ENCODE peak calls at places on chromosomes 1 and 21, in nine cellular contexts. K is HFF-Myc, R is astrocyte, Y is breast epithelium, L is bronchial epithelial cell, X is AG09309, D is right lobe of liver, B is esophagus squamous epithelium, V is choroid plexus epithelial cell. M is an unnamed sample.

GRCh38 chr1:59776960-59777852 is 37.5 kb upstream of the HOOK1 start:
- DNase-seq in Y (no peak), L (no peak), D (no peak), X (no peak), B (no peak), R (peak; percentile 24), V (peak; percentile 12), K (no peak), M (no peak)

GRCh38 chr1:91513160-91513559 is 12.5 kb downstream of the CDC7 start:
- DNase-seq in L (peak; percentile 7), R (no peak), Y (no peak), D (no peak), X (no peak), V (peak; percentile 62), B (no peak), K (no peak), M (no peak)

GRCh38 chr1:66533804-66534745 is at the start of gene SGIP1:
- DNase-seq in R (peak; percentile 74), D (peak; percentile 50), X (no peak), L (peak; percentile 23), K (no peak), V (peak; percentile 91), B (no peak), Y (no peak), M (peak; percentile 17)

GRCh38 chr1:205321109-205321958 is at the start of gene NUAK2:
- DNase-seq in D (peak; percentile 97), Y (peak; percentile 83), X (peak; percentile 46), R (peak; percentile 77), B (peak; percentile 51), K (peak; percentile 48), V (peak; percentile 91), L (peak; percentile 79), M (peak; percentile 98)

GRCh38 chr21:39182484-39183271 is 573 bp downstream of the PSMG1 start:
- DNase-seq in Y (no peak), D (no peak), B (no peak), K (no peak), L (no peak), V (peak; percentile 35), R (no peak), X (no peak), M (peak; percentile 57)

GRCh38 chr1:226261818-226262217 is 38.4 kb downstream of the MIXL1 start:
- DNase-seq in K (no peak), V (no peak), X (no peak), Y (no peak), D (no peak), R (no peak), L (no peak), B (no peak), M (no peak)

GRCh38 chr1:219340796-219341195 is 167.1 kb downstream of the LYPLAL1 start:
- DNase-seq in L (peak; percentile 90), X (no peak), D (no peak), R (peak; percentile 87), V (no peak), B (no peak), Y (no peak), K (no peak), M (no peak)

GRCh38 chr1:246727594-246727993 is 3.4 kb downstream of the SCCPDH start:
- DNase-seq in L (no peak), B (no peak), R (no peak), V (no peak), Y (no peak), D (peak; percentile 85), K (no peak), X (no peak), M (no peak)

GRCh38 chr1:22166439-22166838 is 23.5 kb upstream of the WNT4 start:
- DNase-seq in D (no peak), Y (no peak), K (no peak), B (no peak), V (no peak), X (no peak), R (no peak), L (peak; percentile 46), M (no peak)

GRCh38 chr1:17574502-17574901 is 35.0 kb downstream of the ARHGEF10L start:
- DNase-seq in D (no peak), Y (no peak), R (no peak), X (no peak), L (no peak), B (no peak), K (no peak), V (no peak), M (no peak)

GRCh38 chr1:229171934-229172333 is 99.0 kb upstream of the RAB4A start:
- DNase-seq in D (no peak), Y (peak; percentile 69), B (no peak), R (no peak), V (no peak), K (no peak), X (no peak), L (no peak), M (peak; percentile 80)

GRCh38 chr1:20728371-20729154 is 3.9 kb downstream of the SH2D5 start:
- DNase-seq in Y (no peak), B (no peak), K (no peak), D (peak; percentile 30), L (no peak), V (no peak), R (no peak), X (no peak), M (no peak)

GRCh38 chr1:226974544-226975258 is 34.6 kb downstream of the COQ8A start:
- DNase-seq in L (no peak), B (no peak), Y (no peak), K (no peak), R (no peak), D (peak; percentile 87), X (no peak), V (no peak), M (no peak)

GRCh38 chr1:17233675-17234074 is 15.2 kb upstream of the PADI3 start:
- DNase-seq in B (no peak), X (peak; percentile 92), L (peak; percentile 98), R (peak; percentile 91), V (peak; percentile 63), D (no peak), Y (peak; percentile 88), K (peak; percentile 81), M (peak; percentile 91)

GRCh38 chr1:2342384-2343022 is 48.9 kb downstream of the MORN1 start:
- DNase-seq in Y (no peak), V (no peak), B (no peak), K (no peak), X (no peak), R (no peak), D (no peak), L (no peak), M (peak; percentile 35)

GRCh38 chr1:51518730-51519047 is 377 bp downstream of the EPS15 start:
- DNase-seq in K (no peak), Y (no peak), L (peak; percentile 56), V (peak; percentile 28), B (no peak), D (peak; percentile 85), R (no peak), X (no peak), M (peak; percentile 85)

GRCh38 chr1:51850420-51851297 is 27.9 kb downstream of the NRDC start:
- DNase-seq in R (no peak), B (no peak), X (no peak), D (no peak), Y (no peak), V (no peak), K (no peak), L (no peak), M (no peak)

GRCh38 chr21:41402231-41402630 is 23.8 kb upstream of the MX1 start:
- DNase-seq in L (no peak), R (no peak), D (no peak), Y (no peak), X (no peak), V (no peak), K (no peak), B (no peak), M (no peak)

GRCh38 chr1:18531503-18531845 is 50.7 kb downstream of the KLHDC7A start:
- DNase-seq in Y (no peak), X (no peak), K (no peak), D (no peak), R (no peak), L (no peak), B (no peak), V (no peak), M (no peak)

GRCh38 chr1:160488347-160489058 is 34.6 kb downstream of the SLAMF6 start:
- DNase-seq in L (no peak), X (no peak), K (no peak), V (no peak), R (no peak), D (no peak), B (no peak), Y (no peak), M (no peak)
- H3K4me3 ChIP-seq in L (no peak overlapping the region), X (no peak overlapping the region), K (no peak overlapping the region), V (no peak overlapping the region), R (no peak overlapping the region), D (no peak overlapping the region), B (no peak overlapping the region), Y (no peak overlapping the region), M (no peak overlapping the region)

DNA sequence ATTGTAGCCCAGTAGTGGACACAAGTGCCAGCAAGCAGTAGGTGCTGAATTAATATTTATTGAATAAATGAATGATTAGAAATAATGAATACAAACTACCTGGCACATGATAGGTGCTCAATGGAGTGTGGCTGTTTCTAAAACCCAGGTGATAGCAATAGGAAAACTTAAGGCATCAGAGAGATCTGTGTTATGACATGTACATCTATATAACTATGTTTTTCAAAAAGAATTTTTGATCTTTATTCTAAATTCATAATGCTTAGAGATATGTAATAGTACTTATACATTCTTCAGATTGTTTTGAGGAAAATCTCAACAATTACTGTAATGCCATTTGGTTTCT is 5.0 kb downstream of the GADD45A start:
- DNase-seq in Y (no peak), V (no peak), D (no peak), B (no peak), R (no peak), K (no peak), L (no peak), X (no peak), M (no peak)
- H3K4me3 ChIP-seq in Y (no peak overlapping the region), V (no peak overlapping the region), D (no peak overlapping the region), B (no peak overlapping the region), R (no peak overlapping the region), K (no peak overlapping the region), L (no peak overlapping the region), X (no peak overlapping the region), M (no peak overlapping the region)

GRCh38 chr21:16752109-16752508 is 760.7 kb upstream of the CXADR start:
- DNase-seq in V (no peak), B (no peak), R (no peak), K (no peak), L (no peak), X (no peak), Y (no peak), D (no peak), M (no peak)
- H3K4me3 ChIP-seq in V (no peak overlapping the region), B (no peak overlapping the region), R (no peak overlapping the region), K (no peak overlapping the region), L (no peak overlapping the region), X (no peak overlapping the region), Y (no peak overlapping the region), D (no peak overlapping the region), M (no peak overlapping the region)

DNA sequence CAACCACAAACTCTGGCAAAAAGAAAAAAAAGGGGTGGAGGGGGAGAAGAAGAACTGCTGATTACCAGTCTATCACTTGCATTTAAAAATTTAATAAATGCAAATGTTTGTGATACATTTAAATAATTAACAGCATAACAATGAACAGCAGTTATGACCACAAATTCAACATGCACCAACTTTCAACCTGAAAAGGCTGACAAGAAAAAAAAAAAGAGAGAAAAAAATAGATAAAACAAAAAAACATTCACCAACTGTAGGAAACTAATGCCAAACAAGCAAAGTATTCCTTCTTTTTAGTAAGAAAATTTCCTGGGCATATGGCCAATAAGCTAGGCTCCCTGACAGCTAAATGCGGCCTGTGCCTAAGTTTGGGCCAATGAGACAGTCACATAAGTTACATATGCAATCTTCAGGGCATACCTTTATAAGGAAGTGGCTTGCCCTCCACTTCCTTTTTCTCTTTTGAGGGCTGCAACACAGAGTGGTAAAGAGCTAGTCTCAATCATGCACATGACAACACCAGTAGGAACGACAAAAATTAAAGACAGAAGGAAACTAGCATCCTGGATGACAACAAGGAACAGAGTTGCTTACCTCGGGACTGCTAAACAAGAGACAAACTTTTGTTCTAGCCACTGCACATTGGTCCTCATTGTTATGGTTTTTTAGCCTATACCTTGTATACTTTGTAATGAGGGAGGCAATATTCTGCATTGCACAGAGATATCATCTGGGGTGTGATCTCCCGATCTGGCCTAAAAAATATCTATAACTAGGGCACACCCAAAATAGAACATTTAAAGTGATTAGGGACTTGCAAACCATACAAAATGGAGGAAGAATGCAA is 24.2 kb upstream of the PHTF1 start:
- DNase-seq in Y (no peak), B (no peak), K (no peak), X (no peak), R (peak; percentile 43), D (no peak), L (peak; percentile 34), V (peak; percentile 66), M (no peak)
- H3K4me3 ChIP-seq in Y (no peak overlapping the region), B (no peak overlapping the region), K (no peak overlapping the region), X (no peak overlapping the region), R (no peak overlapping the region), D (no peak overlapping the region), L (no peak overlapping the region), V (no peak overlapping the region), M (no peak overlapping the region)

M was measured in mucosa of descending colon.